ENCODE peak calls at places on chromosomes 4 and X, in ten cellular contexts. One of them, this sample, is unnamed. For H3K4me1, the result is how much of the 10 kb centered on the place peaks cover.

GRCh38 chr4:23234716-23235115 is 542.0 kb downstream of the GBA3 start:
- DNase-seq in suprapubic skin: no peak
- DNase-seq in upper lobe of right lung: no peak
- DNase-seq in CD4-positive, alpha-beta memory T cell: no peak
- DNase-seq in thoracic aorta: no peak
- DNase-seq in CD8-positive, alpha-beta memory T cell: no peak
- DNase-seq in GM23248: no peak
- DNase-seq in heart right ventricle: no peak
- DNase-seq in stomach: no peak
- DNase-seq in left lung: no peak
- DNase-seq in this sample: no peak

GRCh38 chrX:103640401-103641155 is 11.8 kb downstream of the TCEAL1 start:
- DNase-seq in GM23248: peak
- DNase-seq in heart right ventricle: no peak
- DNase-seq in stomach: no peak
- DNase-seq in CD4-positive, alpha-beta memory T cell: no peak
- DNase-seq in left lung: no peak
- DNase-seq in upper lobe of right lung: no peak
- DNase-seq in thoracic aorta: no peak
- DNase-seq in suprapubic skin: no peak
- DNase-seq in CD8-positive, alpha-beta memory T cell: no peak
- DNase-seq in this sample: no peak

GRCh38 chrX:9842541-9842940 is 56.3 kb downstream of the SHROOM2 start:
- DNase-seq in suprapubic skin: no peak
- DNase-seq in thoracic aorta: no peak
- DNase-seq in CD8-positive, alpha-beta memory T cell: no peak
- DNase-seq in left lung: no peak
- DNase-seq in upper lobe of right lung: no peak
- DNase-seq in stomach: no peak
- DNase-seq in GM23248: no peak
- DNase-seq in heart right ventricle: no peak
- DNase-seq in CD4-positive, alpha-beta memory T cell: no peak
- DNase-seq in this sample: no peak

GRCh38 chr4:78414116-78414515 is 137.5 kb upstream of the ANXA3 start:
- DNase-seq in thoracic aorta: no peak
- DNase-seq in suprapubic skin: no peak
- DNase-seq in left lung: no peak
- DNase-seq in heart right ventricle: no peak
- DNase-seq in CD4-positive, alpha-beta memory T cell: no peak
- DNase-seq in upper lobe of right lung: no peak
- DNase-seq in stomach: no peak
- DNase-seq in GM23248: peak
- DNase-seq in CD8-positive, alpha-beta memory T cell: no peak
- DNase-seq in this sample: no peak

GRCh38 chrX:129762448-129762847 is 17.3 kb upstream of the SASH3 start:
- DNase-seq in heart right ventricle: no peak
- DNase-seq in suprapubic skin: no peak
- DNase-seq in thoracic aorta: no peak
- DNase-seq in upper lobe of right lung: no peak
- DNase-seq in left lung: no peak
- DNase-seq in GM23248: no peak
- DNase-seq in CD4-positive, alpha-beta memory T cell: no peak
- DNase-seq in CD8-positive, alpha-beta memory T cell: no peak
- DNase-seq in stomach: no peak
- DNase-seq in this sample: no peak

GRCh38 chrX:9117851-9118250 is 83.9 kb upstream of the FAM9B start:
- DNase-seq in CD8-positive, alpha-beta memory T cell: no peak
- DNase-seq in thoracic aorta: no peak
- DNase-seq in left lung: no peak
- DNase-seq in heart right ventricle: no peak
- DNase-seq in GM23248: peak
- DNase-seq in suprapubic skin: no peak
- DNase-seq in upper lobe of right lung: no peak
- DNase-seq in CD4-positive, alpha-beta memory T cell: no peak
- DNase-seq in stomach: no peak
- DNase-seq in this sample: no peak

GRCh38 chrX:139831689-139832456 is 101.0 kb downstream of the ATP11C start:
- DNase-seq in GM23248: peak
- DNase-seq in suprapubic skin: no peak
- DNase-seq in left lung: no peak
- DNase-seq in heart right ventricle: no peak
- DNase-seq in stomach: no peak
- DNase-seq in thoracic aorta: no peak
- DNase-seq in upper lobe of right lung: no peak
- DNase-seq in CD4-positive, alpha-beta memory T cell: no peak
- DNase-seq in CD8-positive, alpha-beta memory T cell: no peak
- DNase-seq in this sample: no peak

GRCh38 chrX:129641941-129642340 is 12.8 kb downstream of the APLN start:
- DNase-seq in heart right ventricle: peak
- DNase-seq in CD8-positive, alpha-beta memory T cell: no peak
- DNase-seq in suprapubic skin: no peak
- DNase-seq in stomach: no peak
- DNase-seq in GM23248: peak
- DNase-seq in CD4-positive, alpha-beta memory T cell: no peak
- DNase-seq in upper lobe of right lung: no peak
- DNase-seq in thoracic aorta: no peak
- DNase-seq in left lung: no peak
- DNase-seq in this sample: no peak

GRCh38 chrX:21870494-21870893 is 14.7 kb downstream of the YY2 start:
- DNase-seq in left lung: no peak
- DNase-seq in CD4-positive, alpha-beta memory T cell: no peak
- DNase-seq in heart right ventricle: no peak
- DNase-seq in upper lobe of right lung: no peak
- DNase-seq in stomach: no peak
- DNase-seq in thoracic aorta: no peak
- DNase-seq in CD8-positive, alpha-beta memory T cell: no peak
- DNase-seq in GM23248: peak
- DNase-seq in suprapubic skin: no peak
- DNase-seq in this sample: no peak

GRCh38 chr4:79288185-79288584 is 37.7 kb downstream of the NAA11 start:
- DNase-seq in suprapubic skin: no peak
- DNase-seq in GM23248: no peak
- DNase-seq in heart right ventricle: no peak
- DNase-seq in upper lobe of right lung: no peak
- DNase-seq in CD4-positive, alpha-beta memory T cell: no peak
- DNase-seq in CD8-positive, alpha-beta memory T cell: no peak
- DNase-seq in left lung: no peak
- DNase-seq in thoracic aorta: no peak
- DNase-seq in stomach: no peak
- DNase-seq in this sample: no peak

GRCh38 chr4:152778656-152779512 is 646 bp downstream of the TIGD4 start:
- DNase-seq in thoracic aorta: no peak
- DNase-seq in heart right ventricle: peak
- DNase-seq in upper lobe of right lung: no peak
- DNase-seq in left lung: no peak
- DNase-seq in suprapubic skin: no peak
- DNase-seq in CD4-positive, alpha-beta memory T cell: peak
- DNase-seq in GM23248: peak
- DNase-seq in CD8-positive, alpha-beta memory T cell: peak
- DNase-seq in stomach: peak
- DNase-seq in this sample: no peak

GRCh38 chr4:36328130-36328529 is 46.7 kb downstream of the DTHD1 start:
- DNase-seq in left lung: no peak
- DNase-seq in heart right ventricle: no peak
- DNase-seq in CD4-positive, alpha-beta memory T cell: no peak
- DNase-seq in suprapubic skin: no peak
- DNase-seq in thoracic aorta: no peak
- DNase-seq in CD8-positive, alpha-beta memory T cell: no peak
- DNase-seq in GM23248: no peak
- DNase-seq in upper lobe of right lung: no peak
- DNase-seq in stomach: no peak
- DNase-seq in this sample: no peak

GRCh38 chrX:53239474-53239873 is 14.5 kb upstream of the KDM5C start:
- DNase-seq in suprapubic skin: no peak
- DNase-seq in stomach: no peak
- DNase-seq in left lung: no peak
- DNase-seq in GM23248: no peak
- DNase-seq in CD4-positive, alpha-beta memory T cell: no peak
- DNase-seq in CD8-positive, alpha-beta memory T cell: no peak
- DNase-seq in upper lobe of right lung: no peak
- DNase-seq in thoracic aorta: no peak
- DNase-seq in heart right ventricle: no peak
- DNase-seq in this sample: no peak

GRCh38 chr4:154578919-154579318 is 11.6 kb downstream of the FGA start:
- DNase-seq in left lung: no peak
- DNase-seq in CD4-positive, alpha-beta memory T cell: no peak
- DNase-seq in thoracic aorta: no peak
- DNase-seq in heart right ventricle: no peak
- DNase-seq in CD8-positive, alpha-beta memory T cell: no peak
- DNase-seq in GM23248: peak
- DNase-seq in suprapubic skin: no peak
- DNase-seq in upper lobe of right lung: no peak
- DNase-seq in stomach: no peak
- DNase-seq in this sample: no peak

DNA sequence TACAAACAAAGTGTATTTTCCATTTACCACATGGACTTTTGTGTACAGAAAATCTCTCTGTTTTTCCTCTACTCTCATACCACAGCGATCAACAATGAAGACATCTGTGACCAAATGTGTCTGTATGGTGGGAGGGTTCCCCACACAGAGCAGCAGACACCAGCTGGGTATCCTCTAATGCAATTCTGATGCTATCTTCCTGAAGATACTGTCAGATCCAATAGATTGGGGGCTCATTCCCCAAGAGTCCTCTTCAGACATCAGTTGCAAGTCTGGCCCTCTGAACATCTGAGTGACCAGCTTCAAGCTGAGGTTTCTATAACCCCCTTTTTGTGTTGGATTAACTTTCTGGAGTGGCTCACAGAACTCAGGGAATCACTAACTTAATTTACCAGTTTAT is 659.4 kb downstream of the CCSER1 start:
- DNase-seq in GM23248: no peak
- DNase-seq in CD8-positive, alpha-beta memory T cell: no peak
- DNase-seq in stomach: no peak
- DNase-seq in thoracic aorta: no peak
- DNase-seq in CD4-positive, alpha-beta memory T cell: no peak
- DNase-seq in left lung: no peak
- DNase-seq in suprapubic skin: no peak
- DNase-seq in heart right ventricle: no peak
- DNase-seq in upper lobe of right lung: no peak
- DNase-seq in this sample: no peak
- H3K4me3 ChIP-seq in GM23248: no peak
- H3K4me3 ChIP-seq in CD8-positive, alpha-beta memory T cell: no peak
- H3K4me3 ChIP-seq in stomach: no peak
- H3K4me3 ChIP-seq in thoracic aorta: no peak
- H3K4me3 ChIP-seq in CD4-positive, alpha-beta memory T cell: no peak
- H3K4me3 ChIP-seq in left lung: no peak
- H3K4me3 ChIP-seq in suprapubic skin: no peak
- H3K4me3 ChIP-seq in heart right ventricle: no peak
- H3K4me3 ChIP-seq in upper lobe of right lung: no peak
- H3K4me3 ChIP-seq in this sample: no peak

GRCh38 chr4:88812976-88813375 is 115.3 kb upstream of the NAP1L5 start:
- DNase-seq in left lung: no peak
- DNase-seq in upper lobe of right lung: no peak
- DNase-seq in thoracic aorta: no peak
- DNase-seq in GM23248: no peak
- DNase-seq in stomach: no peak
- DNase-seq in suprapubic skin: no peak
- DNase-seq in CD4-positive, alpha-beta memory T cell: no peak
- DNase-seq in CD8-positive, alpha-beta memory T cell: no peak
- DNase-seq in heart right ventricle: no peak
- DNase-seq in this sample: no peak
- H3K4me1 ChIP-seq in left lung: under half
- H3K4me1 ChIP-seq in upper lobe of right lung: under half
- H3K4me1 ChIP-seq in thoracic aorta: half or more
- H3K4me1 ChIP-seq in GM23248: under half
- H3K4me1 ChIP-seq in stomach: under half
- H3K4me1 ChIP-seq in suprapubic skin: under half
- H3K4me1 ChIP-seq in CD4-positive, alpha-beta memory T cell: under half
- H3K4me1 ChIP-seq in CD8-positive, alpha-beta memory T cell: under half
- H3K4me1 ChIP-seq in heart right ventricle: under half
- H3K4me1 ChIP-seq in this sample: half or more

DNA sequence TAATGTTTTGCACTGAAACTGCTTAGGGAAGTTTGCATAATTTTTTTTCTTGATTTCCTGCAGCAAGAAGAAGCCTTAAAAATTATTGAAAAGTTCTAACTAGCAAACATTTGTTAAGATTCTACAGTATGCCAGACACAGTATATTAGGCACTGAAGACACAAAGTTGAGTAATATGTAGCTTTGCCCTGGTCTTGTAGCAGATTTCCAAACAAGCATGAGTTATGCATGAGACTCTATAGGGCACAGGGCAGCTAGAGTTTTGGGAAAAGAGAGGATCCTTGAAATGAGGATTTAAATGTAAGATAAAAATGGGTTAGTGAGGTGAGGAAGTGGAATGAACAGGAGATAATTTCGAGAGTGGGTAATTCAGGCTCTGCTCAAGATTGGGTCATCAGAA is 8.6 kb upstream of the GPRIN3 start:
- DNase-seq in upper lobe of right lung: no peak
- DNase-seq in left lung: no peak
- DNase-seq in suprapubic skin: no peak
- DNase-seq in CD8-positive, alpha-beta memory T cell: no peak
- DNase-seq in GM23248: peak
- DNase-seq in heart right ventricle: no peak
- DNase-seq in thoracic aorta: no peak
- DNase-seq in stomach: no peak
- DNase-seq in CD4-positive, alpha-beta memory T cell: no peak
- DNase-seq in this sample: no peak
- H3K27ac ChIP-seq in upper lobe of right lung: peak
- H3K27ac ChIP-seq in left lung: no peak
- H3K27ac ChIP-seq in suprapubic skin: no peak
- H3K27ac ChIP-seq in CD8-positive, alpha-beta memory T cell: no peak
- H3K27ac ChIP-seq in GM23248: peak
- H3K27ac ChIP-seq in heart right ventricle: no peak
- H3K27ac ChIP-seq in thoracic aorta: no peak
- H3K27ac ChIP-seq in stomach: no peak
- H3K27ac ChIP-seq in CD4-positive, alpha-beta memory T cell: peak
- H3K27ac ChIP-seq in this sample: no peak

DNA sequence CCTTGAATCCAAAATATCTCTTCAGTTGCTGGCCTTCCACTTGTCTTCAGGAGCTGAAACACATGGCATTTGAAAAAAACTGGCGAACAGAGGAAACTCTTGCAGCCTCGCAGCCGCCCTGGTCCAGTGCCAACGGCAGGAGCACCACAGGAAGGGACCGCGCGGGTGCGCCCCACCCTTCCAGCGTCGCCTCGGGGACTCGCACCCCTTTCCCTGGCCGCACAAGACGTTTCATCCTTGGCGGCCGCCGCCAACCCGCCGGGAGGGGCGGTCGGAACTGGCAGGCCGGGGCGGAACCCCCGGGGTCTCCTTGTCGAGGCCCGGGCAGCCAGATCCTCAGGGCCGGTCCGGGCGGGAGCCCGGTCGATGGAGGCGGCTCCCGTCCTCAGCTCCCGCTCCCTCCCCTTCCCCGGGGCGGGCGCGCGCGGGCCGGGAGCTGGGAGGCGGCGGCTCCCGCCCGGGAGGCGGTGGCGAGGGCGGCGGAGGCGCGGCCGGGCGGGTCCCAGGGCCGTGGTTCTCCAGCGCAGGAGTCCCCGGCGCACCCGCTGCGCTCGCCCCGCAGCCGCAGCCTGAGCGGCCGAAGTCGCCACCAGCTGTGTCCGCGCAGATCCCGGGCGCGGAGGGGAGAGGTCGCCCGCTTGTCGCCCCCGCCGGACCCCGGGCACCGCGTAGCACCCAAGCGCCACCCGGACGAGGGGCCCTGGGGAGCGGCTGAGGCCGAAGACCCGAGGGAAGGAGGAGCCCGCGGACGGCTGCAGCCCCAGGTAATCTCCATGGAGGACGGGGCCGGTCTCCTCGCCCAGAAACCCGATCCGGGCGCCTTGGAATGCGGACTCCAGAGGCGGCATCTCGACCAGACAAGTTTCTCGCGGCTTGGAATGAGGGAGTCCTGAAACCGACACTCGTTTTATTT is 882 bp upstream of the NDST3 start:
- DNase-seq in suprapubic skin: no peak
- DNase-seq in left lung: peak
- DNase-seq in heart right ventricle: peak
- DNase-seq in thoracic aorta: no peak
- DNase-seq in GM23248: peak
- DNase-seq in upper lobe of right lung: peak
- DNase-seq in stomach: peak
- DNase-seq in CD8-positive, alpha-beta memory T cell: no peak
- DNase-seq in CD4-positive, alpha-beta memory T cell: no peak
- DNase-seq in this sample: no peak
- H3K4me3 ChIP-seq in suprapubic skin: peak
- H3K4me3 ChIP-seq in left lung: peak
- H3K4me3 ChIP-seq in heart right ventricle: peak
- H3K4me3 ChIP-seq in thoracic aorta: peak
- H3K4me3 ChIP-seq in GM23248: peak
- H3K4me3 ChIP-seq in upper lobe of right lung: peak
- H3K4me3 ChIP-seq in stomach: peak
- H3K4me3 ChIP-seq in CD8-positive, alpha-beta memory T cell: no peak
- H3K4me3 ChIP-seq in CD4-positive, alpha-beta memory T cell: no peak
- H3K4me3 ChIP-seq in this sample: peak

This sample was measured in tibial artery.